ENCODE peak calls at places on chromosome 5, in six cellular contexts. L is A549, C is mucosa of descending colon, W is foreskin keratinocyte, M is aorta, T is heart left ventricle. U is an unnamed sample. For H3K4me1, the result is how much of the 10 kb centered on the place peaks cover.

GRCh38 chr5:134837530-134838181 is 8.1 kb upstream of the C5orf24 start:
- DNase-seq in L (no peak), C (no peak), W (no peak), M (no peak), T (no peak), U (no peak)

GRCh38 chr5:54120473-54120872 is 189.9 kb downstream of the ARL15 start:
- DNase-seq in L (no peak), C (no peak), W (no peak), M (no peak), T (no peak), U (no peak)

GRCh38 chr5:143138839-143139238 is 264.6 kb downstream of the NR3C1 start:
- DNase-seq in L (no peak), C (no peak), W (no peak), M (no peak), T (no peak), U (no peak)

GRCh38 chr5:58891072-58891970 is 308.4 kb downstream of the RAB3C start:
- DNase-seq in L (peak), C (no peak), W (peak), M (peak), T (peak), U (peak)

GRCh38 chr5:32061236-32061635 is 112.9 kb downstream of the GOLPH3 start:
- DNase-seq in L (no peak), C (no peak), W (no peak), M (no peak), T (no peak), U (no peak)

GRCh38 chr5:180305481-180305880 is 13.6 kb upstream of the MAPK9 start:
- DNase-seq in L (no peak), C (no peak), W (no peak), M (no peak), T (no peak), U (no peak)

GRCh38 chr5:59615272-59615671 is 278.3 kb downstream of the PDE4D start:
- DNase-seq in L (no peak), C (no peak), W (peak), M (no peak), T (no peak), U (no peak)

GRCh38 chr5:147483961-147484707 is 25.7 kb downstream of the DPYSL3 start:
- DNase-seq in L (peak), C (peak), W (peak), M (peak), T (peak), U (peak)

GRCh38 chr5:153782589-153783238 is 256.0 kb downstream of the FAM114A2 start:
- DNase-seq in L (no peak), C (no peak), W (peak), M (no peak), T (no peak), U (no peak)

GRCh38 chr5:171307843-171308452 is 1.1 kb upstream of the TLX3 start:
- DNase-seq in L (no peak), C (no peak), W (no peak), M (no peak), T (no peak), U (no peak)

GRCh38 chr5:64566531-64566930 is 60.7 kb downstream of the RGS7BP start:
- DNase-seq in L (no peak), C (no peak), W (no peak), M (no peak), T (no peak), U (no peak)

GRCh38 chr5:28542968-28543367 is 1504.6 kb upstream of the CDH9 start:
- DNase-seq in L (no peak), C (no peak), W (peak), M (no peak), T (no peak), U (no peak)

GRCh38 chr5:40166757-40167156 is 513.0 kb upstream of the PTGER4 start:
- DNase-seq in L (no peak), C (no peak), W (peak), M (no peak), T (no peak), U (no peak)

GRCh38 chr5:128825826-128826225 is 139.5 kb upstream of the SLC27A6 start:
- DNase-seq in L (no peak), C (no peak), W (no peak), M (no peak), T (no peak), U (no peak)

GRCh38 chr5:122972877-122973276 is 63.6 kb downstream of the PPIC start:
- DNase-seq in L (no peak), C (no peak), W (no peak), M (no peak), T (no peak), U (no peak)

GRCh38 chr5:71782771-71783770 is 64.0 kb downstream of the CARTPT start:
- DNase-seq in L (peak), C (peak), W (peak), M (peak), T (peak), U (peak)

GRCh38 chr5:10249948-10250803 is at the start of gene CCT5:
- DNase-seq in L (peak), C (peak), W (peak), M (peak), T (peak), U (peak)

GRCh38 chr5:38996123-38996522 is 78.1 kb downstream of the RICTOR start:
- DNase-seq in L (no peak), C (no peak), W (no peak), M (no peak), T (no peak), U (no peak)

GRCh38 chr5:135660826-135661555 is 82.2 kb upstream of the CXCL14 start:
- DNase-seq in L (no peak), C (no peak), W (no peak), M (no peak), T (no peak), U (no peak)

GRCh38 chr5:116856271-116856670 is 281.6 kb upstream of the SEMA6A start:
- DNase-seq in L (no peak), C (no peak), W (no peak), M (no peak), T (no peak), U (no peak)

GRCh38 chr5:66209794-66210193 is 65.7 kb downstream of the SREK1 start:
- DNase-seq in L (no peak), C (no peak), W (no peak), M (no peak), T (no peak), U (no peak)

GRCh38 chr5:66209350-66209749 is 65.2 kb downstream of the SREK1 start:
- DNase-seq in L (peak), C (no peak), W (peak), M (no peak), T (no peak), U (no peak)

GRCh38 chr5:66207800-66208561 is 63.9 kb downstream of the SREK1 start:
- DNase-seq in L (no peak), C (no peak), W (peak), M (no peak), T (no peak), U (no peak)

GRCh38 chr5:66206465-66206864 is 62.4 kb downstream of the SREK1 start:
- DNase-seq in L (no peak), C (no peak), W (no peak), M (no peak), T (no peak), U (no peak)
- H3K4me1 ChIP-seq in L (under half), C (under half), W (under half), M (under half), T (under half), U (under half)

GRCh38 chr5:420632-421286 is 22.2 kb upstream of the EXOC3 start:
- DNase-seq in L (no peak), C (peak), W (no peak), M (peak), T (peak), U (no peak)
- H3K4me1 ChIP-seq in L (under half), C (under half), W (under half), M (under half), T (under half), U (under half)

GRCh38 chr5:90549729-90550275 is 8.8 kb upstream of the ADGRV1 start:
- DNase-seq in L (no peak), C (no peak), W (no peak), M (no peak), T (no peak), U (no peak)

GRCh38 chr5:90549223-90549622 is 9.4 kb upstream of the ADGRV1 start:
- DNase-seq in L (no peak), C (no peak), W (no peak), M (no peak), T (no peak), U (no peak)

GRCh38 chr5:90551376-90551775 is 7.2 kb upstream of the ADGRV1 start:
- DNase-seq in L (no peak), C (no peak), W (no peak), M (no peak), T (no peak), U (no peak)

GRCh38 chr5:90553711-90554110 is 4.9 kb upstream of the ADGRV1 start:
- DNase-seq in L (no peak), C (no peak), W (peak), M (no peak), T (no peak), U (no peak)

GRCh38 chr5:90550963-90551362 is 7.6 kb upstream of the ADGRV1 start:
- DNase-seq in L (no peak), C (no peak), W (no peak), M (no peak), T (no peak), U (no peak)
- H3K4me1 ChIP-seq in L (under half), C (under half), W (under half), M (under half), T (under half), U (under half)

GRCh38 chr5:127320032-127320945 is 29.7 kb downstream of the MEGF10 start:
- DNase-seq in L (no peak), C (no peak), W (no peak), M (no peak), T (no peak), U (no peak)

GRCh38 chr5:127324756-127325155 is 34.2 kb downstream of the MEGF10 start:
- DNase-seq in L (no peak), C (no peak), W (no peak), M (no peak), T (no peak), U (no peak)

GRCh38 chr5:127321465-127321864 is 30.9 kb downstream of the MEGF10 start:
- DNase-seq in L (no peak), C (no peak), W (no peak), M (no peak), T (no peak), U (no peak)

GRCh38 chr5:127326438-127326837 is 35.8 kb downstream of the MEGF10 start:
- DNase-seq in L (peak), C (no peak), W (no peak), M (no peak), T (no peak), U (no peak)

DNA sequence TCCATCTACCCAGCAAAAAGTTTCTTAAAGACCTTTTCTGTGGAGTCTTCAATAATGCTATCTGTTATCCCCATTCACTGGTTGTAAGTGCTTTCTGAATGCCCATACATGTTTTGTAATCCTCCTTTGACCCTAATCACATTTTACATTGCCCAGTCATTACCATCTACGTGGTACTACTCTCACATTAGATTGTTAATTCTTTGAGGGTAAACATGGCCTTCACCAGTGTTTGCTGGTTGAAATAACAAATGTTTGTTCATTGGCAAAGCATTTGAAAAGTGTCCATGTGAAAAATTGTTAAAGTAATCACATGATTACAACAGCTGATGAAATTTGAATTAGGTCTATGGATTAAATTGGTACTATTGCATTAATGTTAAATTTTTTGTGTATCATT is 31.8 kb downstream of the MEGF10 start:
- DNase-seq in L (no peak), C (no peak), W (no peak), M (no peak), T (no peak), U (no peak)
- H3K4me1 ChIP-seq in L (under half), C (under half), W (under half), M (under half), T (under half), U (under half)

GRCh38 chr5:34847552-34847951 is 8.6 kb downstream of the TTC23L start:
- DNase-seq in L (no peak), C (no peak), W (no peak), M (no peak), T (no peak), U (no peak)

GRCh38 chr5:34848230-34848629 is 9.3 kb downstream of the TTC23L start:
- DNase-seq in L (no peak), C (no peak), W (no peak), M (no peak), T (no peak), U (no peak)

GRCh38 chr5:34844999-34845398 is 6.0 kb downstream of the TTC23L start:
- DNase-seq in L (no peak), C (no peak), W (no peak), M (no peak), T (no peak), U (no peak)

GRCh38 chr5:34847056-34847455 is 8.1 kb downstream of the TTC23L start:
- DNase-seq in L (no peak), C (no peak), W (no peak), M (no peak), T (no peak), U (no peak)

DNA sequence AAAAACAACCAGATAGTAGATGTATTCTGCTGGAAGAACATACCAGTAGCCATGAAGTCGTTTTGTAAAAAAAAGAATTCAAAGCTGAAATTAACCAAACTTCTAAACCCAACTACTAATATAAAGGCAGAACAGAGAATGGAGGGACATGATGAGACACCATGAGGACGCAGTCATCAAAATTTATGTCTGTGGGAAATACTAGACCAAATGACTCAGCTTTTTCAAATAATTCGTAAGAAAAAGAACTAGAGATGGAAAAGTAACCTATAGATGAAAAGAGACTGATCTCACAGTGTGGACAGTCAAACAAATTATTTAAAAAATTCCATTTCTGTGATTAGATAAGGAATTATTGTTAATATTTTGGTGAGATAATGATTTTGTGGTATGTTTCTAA is 10.3 kb downstream of the TTC23L start:
- DNase-seq in L (no peak), C (no peak), W (no peak), M (no peak), T (no peak), U (no peak)
- H3K4me1 ChIP-seq in L (under half), C (under half), W (under half), M (under half), T (under half), U (under half)

DNA sequence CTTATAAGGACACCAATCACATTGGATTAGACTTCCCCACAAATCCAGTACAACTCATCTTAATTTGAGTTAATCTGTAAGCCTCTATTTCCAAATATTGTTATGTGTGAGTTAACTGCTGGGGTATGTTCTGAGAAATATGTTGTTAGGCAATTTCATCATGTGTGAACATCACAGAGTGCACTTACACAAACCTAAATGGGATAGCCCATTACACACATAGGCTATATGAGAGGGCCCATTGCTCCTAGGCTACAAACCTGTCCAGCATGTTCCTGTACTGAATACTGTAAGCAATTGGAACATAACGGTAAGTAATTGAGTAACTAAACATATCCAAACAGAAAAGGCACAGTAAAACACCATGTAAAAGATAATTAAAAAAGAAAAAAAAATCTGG is 19.1 kb upstream of the ARSI start:
- DNase-seq in L (no peak), C (no peak), W (no peak), M (no peak), T (no peak), U (no peak)
- H3K4me1 ChIP-seq in L (half or more), C (under half), W (half or more), M (under half), T (under half), U (under half)